ENCODE peak calls at places on chromosome 15, in eight cellular contexts. J is MM.1S, Q is HepG2, I is hepatocyte, X is Karpas-422, N is mammary epithelial cell, P is GM23338, E is K562. L is an unnamed sample.

GRCh38 chr15:46567968-46568367 is 933.1 kb downstream of the SQOR start:
- DNase-seq in J (no peak), N (no peak), X (no peak), E (no peak), Q (no peak), P (no peak), I (no peak), L (no peak)

GRCh38 chr15:52008698-52009434 is 10.2 kb upstream of the MAPK6 start:
- DNase-seq in N (no peak), J (no peak), P (no peak), I (no peak), E (peak; percentile 19), X (no peak), Q (peak; percentile 97), L (peak; percentile 47)

GRCh38 chr15:57565326-57565725 is 26.4 kb upstream of the MYZAP start:
- DNase-seq in P (peak; percentile 54), Q (no peak), N (peak; percentile 51), J (no peak), E (no peak), X (no peak), I (no peak), L (peak; percentile 2)

GRCh38 chr15:40906101-40906946 is 12.1 kb downstream of the VPS18 start:
- DNase-seq in N (peak; percentile 74), Q (peak; percentile 70), P (peak; percentile 91), J (peak; percentile 88), E (peak; percentile 95), I (peak; percentile 94), X (peak; percentile 92), L (peak; percentile 91)

GRCh38 chr15:75347222-75348033 is 589 bp downstream of the NEIL1 start:
- DNase-seq in P (peak; percentile 85), E (peak; percentile 72), X (peak; percentile 77), I (peak; percentile 75), J (peak; percentile 56), Q (no peak), N (no peak), L (peak; percentile 96)

GRCh38 chr15:34297059-34297458 is 40.5 kb downstream of the SLC12A6 start:
- DNase-seq in E (no peak), P (no peak), N (no peak), X (no peak), Q (no peak), J (no peak), I (no peak), L (no peak)

GRCh38 chr15:39946862-39947261 is 12.9 kb downstream of the EIF2AK4 start:
- DNase-seq in Q (no peak), P (no peak), E (no peak), J (no peak), X (no peak), N (no peak), I (no peak), L (no peak)

GRCh38 chr15:100211855-100212850 is 129.6 kb downstream of the ADAMTS17 start:
- DNase-seq in N (no peak), E (no peak), X (no peak), I (peak; percentile 82), P (peak; percentile 30), J (no peak), Q (peak; percentile 60), L (no peak)

GRCh38 chr15:69513986-69514385 is 61.4 kb downstream of the RPLP1 start:
- DNase-seq in I (no peak), E (no peak), X (no peak), Q (no peak), N (no peak), P (no peak), J (no peak), L (no peak)

GRCh38 chr15:38860682-38861081 is 296.1 kb upstream of the RASGRP1 start:
- DNase-seq in Q (no peak), P (no peak), X (no peak), E (no peak), J (no peak), I (no peak), N (no peak), L (no peak)

GRCh38 chr15:42576776-42577175 is 1.4 kb downstream of the STARD9 start:
- DNase-seq in P (no peak), J (peak; percentile 54), I (no peak), Q (no peak), N (no peak), E (no peak), X (no peak), L (peak; percentile 36)

GRCh38 chr15:56871180-56871579 is 47.3 kb upstream of the TCF12 start:
- DNase-seq in N (peak; percentile 59), E (no peak), I (no peak), X (no peak), Q (peak; percentile 52), J (no peak), P (peak; percentile 18), L (no peak)

GRCh38 chr15:90822204-90822955 is 46.0 kb upstream of the FURIN start:
- DNase-seq in J (no peak), X (no peak), Q (no peak), E (no peak), N (no peak), I (no peak), P (no peak), L (no peak)

GRCh38 chr15:89656116-89656815 is 999 bp upstream of the KIF7 start:
- DNase-seq in Q (no peak), E (peak; percentile 6), I (no peak), X (no peak), J (peak; percentile 79), P (no peak), N (peak; percentile 17), L (no peak)

GRCh38 chr15:77497942-77498361 is 77.3 kb downstream of the HMG20A start:
- DNase-seq in Q (no peak), P (no peak), N (no peak), I (peak; percentile 42), E (no peak), J (no peak), X (no peak), L (no peak)

GRCh38 chr15:83843511-83843910 is 189.6 kb downstream of the ADAMTSL3 start:
- DNase-seq in P (no peak), Q (no peak), N (peak; percentile 43), I (no peak), X (no peak), J (no peak), E (no peak), L (no peak)

GRCh38 chr15:67137951-67138935 is 72.8 kb downstream of the SMAD3 start:
- DNase-seq in N (no peak), X (no peak), Q (no peak), J (no peak), I (no peak), P (no peak), E (no peak), L (no peak)

GRCh38 chr15:42447599-42447998 is 43.3 kb downstream of the ZNF106 start:
- DNase-seq in I (no peak), N (no peak), P (no peak), X (no peak), Q (no peak), E (no peak), J (no peak), L (no peak)

GRCh38 chr15:73809728-73810501 is 56.8 kb upstream of the INSYN1 start:
- DNase-seq in J (no peak), N (peak; percentile 25), Q (no peak), P (no peak), I (no peak), X (no peak), E (no peak), L (no peak)

GRCh38 chr15:46091860-46092450 is 457.1 kb downstream of the SQOR start:
- DNase-seq in I (peak; percentile 62), X (peak; percentile 78), E (peak; percentile 10), J (peak; percentile 56), N (no peak), Q (peak; percentile 12), P (peak; percentile 87), L (peak; percentile 40)

GRCh38 chr15:52527898-52528464 is 699 bp downstream of the MYO5A start:
- DNase-seq in P (peak; percentile 45), Q (no peak), J (peak; percentile 44), X (peak; percentile 73), E (no peak), I (peak; percentile 19), N (peak; percentile 51), L (peak; percentile 61)

GRCh38 chr15:34804776-34805175 is 9.4 kb upstream of the ACTC1 start:
- DNase-seq in P (no peak), J (no peak), I (no peak), Q (no peak), X (no peak), N (no peak), E (no peak), L (no peak)

GRCh38 chr15:50315814-50316630 is 39.0 kb downstream of the GABPB1 start:
- DNase-seq in N (peak; percentile 22), X (peak; percentile 82), J (peak; percentile 45), Q (peak; percentile 42), I (peak; percentile 52), E (peak; percentile 16), P (peak; percentile 62), L (peak; percentile 52)

GRCh38 chr15:39304201-39304841 is 276.6 kb upstream of the THBS1 start:
- DNase-seq in J (no peak), P (no peak), N (peak; percentile 78), Q (no peak), I (peak; percentile 38), E (no peak), X (no peak), L (no peak)

GRCh38 chr15:31357148-31357547 is 30.5 kb downstream of the KLF13 start:
- DNase-seq in P (no peak), X (no peak), I (no peak), J (peak; percentile 44), E (no peak), Q (no peak), N (no peak), L (peak; percentile 44)
- H4K20me1 ChIP-seq in P (peaks cover 13% of the 10 kb centered on the region), X (peaks cover 5% of the 10 kb centered on the region), I (peaks cover 83% of the 10 kb centered on the region), J (no peaks in the 10 kb centered on the region), E (no peaks in the 10 kb centered on the region), Q (peaks cover 17% of the 10 kb centered on the region), N (no peaks in the 10 kb centered on the region), L (no peaks in the 10 kb centered on the region)

GRCh38 chr15:64583519-64583918 is 123.1 kb downstream of the ZNF609 start:
- DNase-seq in X (no peak), E (no peak), N (no peak), J (no peak), Q (no peak), P (no peak), I (no peak), L (no peak)
- H4K20me1 ChIP-seq in X (no peaks in the 10 kb centered on the region), E (no peaks in the 10 kb centered on the region), N (no peaks in the 10 kb centered on the region), J (no peaks in the 10 kb centered on the region), Q (no peaks in the 10 kb centered on the region), P (peaks cover 62% of the 10 kb centered on the region), I (peaks cover 17% of the 10 kb centered on the region), L (no peaks in the 10 kb centered on the region)

DNA sequence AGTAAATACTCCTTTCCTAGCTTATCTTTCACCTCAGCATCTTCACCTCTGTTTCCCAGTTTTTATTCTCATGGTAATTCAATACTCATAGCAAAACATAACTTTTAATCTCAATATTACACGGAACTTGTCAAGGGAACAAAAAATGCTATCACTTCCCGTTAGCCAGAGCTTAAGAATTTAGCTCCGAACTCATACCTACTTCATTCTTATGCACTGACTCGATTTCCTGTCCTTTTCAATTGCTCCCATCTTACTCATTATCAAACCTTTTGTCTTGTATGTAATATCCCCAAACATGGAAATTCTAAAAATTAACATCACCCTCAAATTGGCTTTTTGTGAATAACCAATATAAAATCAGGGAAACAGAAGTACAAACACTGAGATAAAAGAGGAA is 28.2 kb downstream of the MYEF2 start:
- DNase-seq in Q (no peak), E (no peak), X (no peak), P (peak; percentile 31), N (peak; percentile 47), I (no peak), J (no peak), L (no peak)
- H4K20me1 ChIP-seq in Q (no peaks in the 10 kb centered on the region), E (no peaks in the 10 kb centered on the region), X (no peaks in the 10 kb centered on the region), P (no peaks in the 10 kb centered on the region), N (no peaks in the 10 kb centered on the region), I (no peaks in the 10 kb centered on the region), J (no peaks in the 10 kb centered on the region), L (no peaks in the 10 kb centered on the region)

GRCh38 chr15:60352525-60352924 is 45.3 kb downstream of the ANXA2 start:
- DNase-seq in Q (no peak), P (no peak), J (no peak), X (no peak), E (no peak), N (peak; percentile 3), I (no peak), L (no peak)
- H4K20me1 ChIP-seq in Q (no peaks in the 10 kb centered on the region), P (no peaks in the 10 kb centered on the region), J (no peaks in the 10 kb centered on the region), X (no peaks in the 10 kb centered on the region), E (no peaks in the 10 kb centered on the region), N (peaks cover 53% of the 10 kb centered on the region), I (peaks cover 22% of the 10 kb centered on the region), L (no peaks in the 10 kb centered on the region)

L was measured in OCI-LY7.